ENCODE peak calls at places on chromosome 16, in five cellular contexts. G is CD4-positive, alpha-beta memory T cell; L is cardiac fibroblast; K is GM23248; V is adipocyte. J is an unnamed sample.
A peak's percentile ranks its signal among the peaks of the same experiment; 100 is the strongest.

GRCh38 chr16:53901396-53901795 is 197.4 kb downstream of the FTO start:
- DNase-seq in G (no peak), L (no peak), K (no peak), V (no peak), J (no peak)

GRCh38 chr16:68031951-68032350 is 8.9 kb downstream of the DUS2 start:
- DNase-seq in G (no peak), L (peak; percentile 53), K (peak; percentile 25), V (no peak), J (no peak)

GRCh38 chr16:70444249-70445063 is 5.6 kb upstream of the ST3GAL2 start:
- DNase-seq in G (no peak), L (no peak), K (no peak), V (no peak), J (peak; percentile 69)

GRCh38 chr16:3596101-3596861 is 15.1 kb downstream of the SLX4 start:
- DNase-seq in G (no peak), L (no peak), K (no peak), V (no peak), J (no peak)

GRCh38 chr16:88305176-88305575 is 77.6 kb upstream of the ZNF469 start:
- DNase-seq in G (no peak), L (no peak), K (no peak), V (no peak), J (no peak)

GRCh38 chr16:22299036-22299435 is 1.8 kb downstream of the POLR3E start:
- DNase-seq in G (no peak), L (no peak), K (no peak), V (no peak), J (no peak)

GRCh38 chr16:64428463-64428862 is 693.4 kb downstream of the CDH11 start:
- DNase-seq in G (no peak), L (peak; percentile 72), K (peak; percentile 62), V (peak; percentile 65), J (peak; percentile 61)

GRCh38 chr16:21001262-21001661 is 100.7 kb downstream of the LYRM1 start:
- DNase-seq in G (no peak), L (peak; percentile 45), K (peak; percentile 35), V (peak; percentile 4), J (peak; percentile 16)

GRCh38 chr16:2964416-2965223 is 545 bp downstream of the KREMEN2 start:
- DNase-seq in G (peak; percentile 50), L (no peak), K (peak; percentile 32), V (no peak), J (no peak)

GRCh38 chr16:88835383-88835782 is 21.4 kb downstream of the GALNS start:
- DNase-seq in G (no peak), L (no peak), K (peak; percentile 9), V (no peak), J (no peak)

GRCh38 chr16:65376601-65377000 is 254.7 kb upstream of the CDH11 start:
- DNase-seq in G (no peak), L (no peak), K (peak; percentile 49), V (no peak), J (no peak)

GRCh38 chr16:89023151-89023551 is 46.1 kb upstream of the CBFA2T3 start:
- DNase-seq in G (no peak), L (no peak), K (no peak), V (no peak), J (no peak)

GRCh38 chr16:2276501-2277195 is 8.7 kb upstream of the RNPS1 start:
- DNase-seq in G (no peak), L (no peak), K (no peak), V (no peak), J (no peak)

GRCh38 chr16:57967916-57968315 is 3.0 kb downstream of the CNGB1 start:
- DNase-seq in G (no peak), L (no peak), K (no peak), V (no peak), J (no peak)

GRCh38 chr16:71249399-71249798 is 18.9 kb upstream of the HYDIN start:
- DNase-seq in G (no peak), L (no peak), K (no peak), V (no peak), J (no peak)

GRCh38 chr16:7772722-7773121 is 440.1 kb downstream of the RBFOX1 start:
- DNase-seq in G (no peak), L (no peak), K (no peak), V (no peak), J (no peak)

DNA sequence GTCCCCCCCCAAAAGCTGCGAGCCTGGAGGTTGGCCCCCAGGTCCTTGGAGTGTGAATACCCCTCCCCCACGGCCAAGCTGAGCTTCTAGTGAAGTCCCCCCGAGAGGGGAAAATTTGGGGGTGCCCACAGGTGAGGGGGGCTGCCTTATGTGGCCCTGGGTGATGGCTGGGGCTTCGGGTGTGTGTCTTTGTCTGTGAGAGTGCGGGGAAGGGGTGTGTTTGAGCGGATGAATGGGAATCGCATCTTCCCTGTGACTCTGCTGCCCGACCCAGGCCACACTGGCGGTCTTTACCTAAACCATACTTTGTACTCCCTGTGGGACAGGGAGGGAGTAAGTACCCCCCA is 1.2 kb downstream of the SBK1 start:
- DNase-seq in G (no peak), L (no peak), K (no peak), V (no peak), J (no peak)
- H3K4me3 ChIP-seq in G (peak overlapping the region; percentile 72), L (no peak overlapping the region), K (no peak overlapping the region), V (no peak overlapping the region), J (no peak overlapping the region)

DNA sequence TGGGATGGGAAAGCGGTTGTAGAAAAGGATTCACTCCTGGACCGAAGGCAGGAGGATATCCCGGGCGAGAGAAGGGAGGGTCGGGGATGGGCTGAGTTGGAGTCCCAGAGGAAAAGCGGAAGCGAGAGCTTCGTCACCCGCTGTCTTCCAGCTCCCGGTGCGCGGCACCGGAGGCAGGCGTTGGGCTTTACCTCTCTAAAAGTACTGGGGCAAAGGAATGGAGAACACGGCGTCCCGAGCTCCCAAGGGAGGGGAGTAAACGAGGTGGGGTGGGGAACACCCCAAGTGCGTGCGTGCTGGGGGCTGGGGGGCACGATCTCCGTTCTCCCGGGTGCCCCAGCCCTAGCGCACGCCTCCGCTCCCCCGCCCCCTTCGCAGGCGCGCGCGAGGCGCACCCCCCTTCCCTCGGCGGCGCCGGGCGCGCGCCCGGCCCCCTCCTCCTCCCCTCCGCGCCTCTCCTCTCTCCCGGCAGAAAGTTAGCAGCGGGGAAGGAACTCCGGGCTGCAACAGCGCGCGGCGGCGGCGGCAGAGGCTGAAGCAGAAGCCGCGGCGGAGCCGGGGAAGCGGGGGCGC is at the start of gene HS3ST4:
- DNase-seq in G (no peak), L (peak; percentile 1), K (peak; percentile 5), V (no peak), J (no peak)
- H3K4me3 ChIP-seq in G (no peak within 1 kb of the TSS), L (no peak within 1 kb of the TSS), K (no peak within 1 kb of the TSS), V (no peak within 1 kb of the TSS), J (no peak within 1 kb of the TSS)

GRCh38 chr16:84592718-84593117 is 25.2 kb downstream of the COTL1 start:
- DNase-seq in G (no peak), L (no peak), K (no peak), V (no peak), J (no peak)

GRCh38 chr16:84595052-84595481 is 22.8 kb downstream of the COTL1 start:
- DNase-seq in G (no peak), L (no peak), K (no peak), V (no peak), J (no peak)

GRCh38 chr16:84596161-84596560 is 21.7 kb downstream of the COTL1 start:
- DNase-seq in G (no peak), L (no peak), K (no peak), V (no peak), J (no peak)

GRCh38 chr16:84593825-84594724 is 23.8 kb downstream of the COTL1 start:
- DNase-seq in G (peak; percentile 85), L (no peak), K (no peak), V (no peak), J (peak; percentile 75)

DNA sequence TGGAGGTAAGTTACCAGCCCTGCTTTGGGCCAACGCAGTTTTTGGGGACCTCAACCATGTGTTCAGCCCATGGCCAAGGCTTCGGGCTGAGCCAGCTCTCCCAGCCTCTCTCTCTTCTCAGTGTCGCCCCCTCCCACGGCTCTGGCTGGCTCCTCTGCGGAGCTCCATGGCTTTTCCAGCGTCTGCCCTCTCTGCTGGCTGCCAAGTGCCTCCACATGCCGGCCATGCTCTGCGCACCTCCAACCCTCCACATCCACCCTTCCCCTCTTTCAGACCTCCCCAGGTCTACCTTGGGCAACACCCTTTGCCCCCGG is 23.2 kb downstream of the COTL1 start:
- DNase-seq in G (no peak), L (no peak), K (no peak), V (no peak), J (no peak)
- H3K4me3 ChIP-seq in G (peak overlapping the region; percentile 64), L (no peak overlapping the region), K (no peak overlapping the region), V (no peak overlapping the region), J (no peak overlapping the region)

GRCh38 chr16:30122621-30123160 is 329 bp downstream of the MAPK3 start:
- DNase-seq in G (no peak), L (no peak), K (peak; percentile 40), V (peak; percentile 45), J (peak; percentile 10)

GRCh38 chr16:30119428-30119827 is 3.6 kb downstream of the MAPK3 start:
- DNase-seq in G (no peak), L (peak; percentile 43), K (peak; percentile 34), V (no peak), J (peak; percentile 31)

GRCh38 chr16:30124985-30125379 is 2.0 kb upstream of the MAPK3 start:
- DNase-seq in G (no peak), L (no peak), K (no peak), V (no peak), J (no peak)

GRCh38 chr16:30120340-30121105 is 2.5 kb downstream of the MAPK3 start:
- DNase-seq in G (no peak), L (no peak), K (no peak), V (no peak), J (no peak)

DNA sequence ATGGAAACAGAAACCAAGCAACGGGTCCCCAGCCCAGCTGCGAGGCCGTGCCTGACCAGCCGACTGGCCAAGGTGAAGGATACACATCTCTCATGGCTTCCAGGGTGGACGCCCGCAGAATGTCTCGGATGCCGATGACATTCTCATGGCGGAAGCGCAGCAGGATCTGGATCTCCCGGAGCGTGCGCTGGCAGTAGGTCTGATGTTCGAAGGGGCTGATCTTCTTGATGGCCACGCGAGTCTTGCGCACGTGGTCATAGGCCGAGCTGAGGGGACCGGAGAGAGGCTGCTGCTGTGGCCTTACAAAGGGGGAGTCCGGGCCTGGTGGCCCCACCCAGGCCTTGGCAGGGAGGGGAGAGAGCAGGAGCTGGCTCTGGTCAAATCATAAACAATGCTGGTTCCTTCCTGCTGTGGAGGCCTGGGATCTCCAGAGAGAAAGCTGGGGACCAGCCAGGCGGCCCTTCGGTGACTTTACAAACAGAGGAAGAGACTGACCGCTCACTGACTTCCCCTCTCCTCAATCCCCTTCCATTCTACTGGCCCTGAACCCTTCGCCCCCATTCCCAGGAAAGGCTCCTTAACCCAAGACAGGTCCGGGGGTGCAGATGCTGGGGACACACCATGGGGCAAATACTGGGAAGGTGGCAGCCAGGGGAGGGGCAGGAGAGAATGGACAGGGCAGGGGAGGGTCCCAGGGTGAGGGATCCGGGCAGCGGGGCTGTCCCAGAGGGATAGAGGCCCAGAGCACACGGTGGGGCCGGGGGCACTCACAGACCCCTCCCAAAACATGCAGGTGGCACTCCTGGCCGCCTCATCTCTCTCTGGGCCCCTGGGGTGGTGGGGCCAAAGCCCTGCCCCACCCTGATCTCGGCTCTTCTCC is 1.0 kb downstream of the MAPK3 start:
- DNase-seq in G (no peak), L (peak; percentile 66), K (peak; percentile 31), V (no peak), J (peak; percentile 34)
- H3K4me3 ChIP-seq in G (peak overlapping the region; percentile 82), L (peak overlapping the region; percentile 90), K (peak overlapping the region; percentile 86), V (peak overlapping the region; percentile 78), J (peak overlapping the region; percentile 79)

GRCh38 chr16:10181196-10182162 is 749 bp downstream of the GRIN2A start:
- DNase-seq in G (peak; percentile 4), L (peak; percentile 60), K (peak; percentile 68), V (peak; percentile 75), J (peak; percentile 50)
- H3K4me3 ChIP-seq in G (no peak overlapping the region), L (no peak overlapping the region), K (no peak overlapping the region), V (peak overlapping the region; percentile 72), J (peak overlapping the region; percentile 18)